ENCODE peak calls at places on chromosomes 4 and X, in six cellular contexts. G, L, Q, A, F and S are unnamed samples.

GRCh38 chr4:57280481-57280880 is 170.3 kb upstream of the IGFBP7 start:
- DNase-seq in G (no peak), L (no peak), Q (no peak), A (no peak), F (no peak), S (no peak)

GRCh38 chr4:111770514-111770913 is 374.7 kb upstream of the FAM241A start:
- DNase-seq in G (no peak), L (no peak), Q (no peak), A (no peak), F (no peak), S (no peak)

GRCh38 chr4:41683321-41683720 is 65.2 kb downstream of the PHOX2B start:
- DNase-seq in G (no peak), L (no peak), Q (no peak), A (no peak), F (no peak), S (no peak)

GRCh38 chrX:133921764-133922389 is 63.5 kb downstream of the GPC3 start:
- DNase-seq in G (no peak), L (no peak), Q (peak; percentile 31), A (peak; percentile 81), F (peak; percentile 11), S (peak; percentile 19)

GRCh38 chrX:104564335-104564734 is 1.7 kb upstream of the IL1RAPL2 start:
- DNase-seq in G (no peak), L (no peak), Q (no peak), A (no peak), F (no peak), S (peak; percentile 28)

GRCh38 chrX:137031517-137032377 is 2.0 kb downstream of the GPR101 start:
- DNase-seq in G (no peak), L (no peak), Q (no peak), A (peak; percentile 68), F (peak; percentile 33), S (no peak)

GRCh38 chr4:140095694-140096482 is 58.1 kb downstream of the MAML3 start:
- DNase-seq in G (no peak), L (peak; percentile 96), Q (peak; percentile 56), A (no peak), F (no peak), S (no peak)

GRCh38 chr4:162201673-162202072 is 37.9 kb upstream of the FSTL5 start:
- DNase-seq in G (no peak), L (no peak), Q (no peak), A (no peak), F (no peak), S (no peak)

GRCh38 chr4:168273838-168274237 is 44.7 kb downstream of the DDX60 start:
- DNase-seq in G (no peak), L (no peak), Q (no peak), A (no peak), F (no peak), S (no peak)

GRCh38 chr4:111510535-111510934 is 634.7 kb upstream of the FAM241A start:
- DNase-seq in G (no peak), L (no peak), Q (no peak), A (no peak), F (no peak), S (no peak)

GRCh38 chr4:183256756-183257385 is 63.2 kb downstream of the CLDN22 start:
- DNase-seq in G (peak; percentile 47), L (no peak), Q (peak; percentile 68), A (peak; percentile 57), F (no peak), S (peak; percentile 54)

GRCh38 chrX:84197550-84197949 is 9.6 kb upstream of the RPS6KA6 start:
- DNase-seq in G (no peak), L (no peak), Q (no peak), A (no peak), F (no peak), S (no peak)

GRCh38 chr4:128123036-128123435 is 61.9 kb downstream of the LARP1B start:
- DNase-seq in G (no peak), L (no peak), Q (no peak), A (no peak), F (no peak), S (no peak)

GRCh38 chrX:7542566-7542965 is 300.4 kb upstream of the VCX start:
- DNase-seq in G (no peak), L (no peak), Q (no peak), A (no peak), F (no peak), S (no peak)

GRCh38 chr4:3530663-3531254 is 1.5 kb downstream of the LRPAP1 start:
- DNase-seq in G (no peak), L (no peak), Q (peak; percentile 57), A (no peak), F (no peak), S (no peak)

GRCh38 chr4:165016971-165017370 is 14.8 kb upstream of the TRIM60 start:
- DNase-seq in G (no peak), L (no peak), Q (no peak), A (peak; percentile 33), F (no peak), S (no peak)

GRCh38 chrX:39821011-39821708 is 276.6 kb downstream of the BCOR start:
- DNase-seq in G (peak; percentile 43), L (no peak), Q (peak; percentile 55), A (peak; percentile 62), F (no peak), S (peak; percentile 57)

GRCh38 chrX:1316527-1316926 is 20.1 kb upstream of the IL3RA start:
- DNase-seq in G (no peak), L (no peak), Q (peak; percentile 77), A (no peak), F (no peak), S (peak; percentile 75)

GRCh38 chrX:74519870-74520269 is 94.6 kb downstream of the RLIM start:
- DNase-seq in G (no peak), L (no peak), Q (peak; percentile 50), A (no peak), F (no peak), S (no peak)

GRCh38 chr4:38323141-38323634 is 340.8 kb upstream of the KLF3 start:
- DNase-seq in G (no peak), L (peak; percentile 42), Q (no peak), A (no peak), F (no peak), S (no peak)

GRCh38 chr4:66506985-66507384 is 836.7 kb upstream of the EPHA5 start:
- DNase-seq in G (no peak), L (no peak), Q (no peak), A (no peak), F (no peak), S (no peak)

GRCh38 chr4:121679267-121679666 is 17.5 kb downstream of the ANXA5 start:
- DNase-seq in G (no peak), L (no peak), Q (no peak), A (no peak), F (no peak), S (no peak)

GRCh38 chr4:108527729-108528128 is 92.6 kb upstream of the RPL34 start:
- DNase-seq in G (no peak), L (no peak), Q (no peak), A (no peak), F (no peak), S (no peak)

GRCh38 chrX:68835104-68835442 is 6.3 kb downstream of the EFNB1 start:
- DNase-seq in G (no peak), L (no peak), Q (no peak), A (no peak), F (no peak), S (no peak)